ENCODE peak calls at places on chromosomes 6 and 20, in four cellular contexts. R, W, Y and X are unnamed samples.

GRCh38 chr20:24662286-24662685 is 192.9 kb downstream of the SYNDIG1 start:
- DNase-seq in R (no peak), W (no peak), Y (no peak), X (no peak)

GRCh38 chr20:1005452-1006027 is 3.4 kb upstream of the RSPO4 start:
- DNase-seq in R (peak), W (peak), Y (peak), X (peak)

GRCh38 chr6:21610376-21610775 is 16.8 kb downstream of the SOX4 start:
- DNase-seq in R (no peak), W (no peak), Y (no peak), X (no peak)

GRCh38 chr6:119484598-119484997 is 135.0 kb upstream of the MAN1A1 start:
- DNase-seq in R (no peak), W (peak), Y (no peak), X (peak)

GRCh38 chr6:36765943-36766648 is 68.5 kb downstream of the RAB44 start:
- DNase-seq in R (peak), W (peak), Y (peak), X (peak)

GRCh38 chr6:165599121-165599520 is 63.9 kb downstream of the PDE10A start:
- DNase-seq in R (no peak), W (no peak), Y (no peak), X (peak)

GRCh38 chr6:24858154-24858801 is 59.6 kb upstream of the ARMH2 start:
- DNase-seq in R (no peak), W (no peak), Y (no peak), X (no peak)

GRCh38 chr20:4488407-4489339 is 233.0 kb upstream of the PRND start:
- DNase-seq in R (no peak), W (peak), Y (no peak), X (peak)

GRCh38 chr6:111173946-111174345 is 86.6 kb downstream of the SLC16A10 start:
- DNase-seq in R (no peak), W (no peak), Y (no peak), X (no peak)

GRCh38 chr20:36550797-36551299 is 9.5 kb downstream of the MYL9 start:
- DNase-seq in R (no peak), W (peak), Y (no peak), X (no peak)

GRCh38 chr6:14758421-14759043 is 487.3 kb upstream of the JARID2 start:
- DNase-seq in R (no peak), W (peak), Y (no peak), X (peak)

GRCh38 chr6:72913797-72914196 is 291.9 kb downstream of the KCNQ5 start:
- DNase-seq in R (no peak), W (no peak), Y (no peak), X (peak)

GRCh38 chr6:118705799-118706481 is 54.5 kb upstream of the CEP85L start:
- DNase-seq in R (peak), W (peak), Y (no peak), X (peak)

GRCh38 chr6:109117346-109118035 is 22.2 kb downstream of the CEP57L1 start:
- DNase-seq in R (no peak), W (no peak), Y (no peak), X (no peak)

GRCh38 chr20:50824137-50824536 is 29.3 kb downstream of the BCAS4 start:
- DNase-seq in R (no peak), W (peak), Y (no peak), X (no peak)

GRCh38 chr20:35607003-35607735 is 8.5 kb upstream of the SPAG4 start:
- DNase-seq in R (no peak), W (no peak), Y (no peak), X (peak)

GRCh38 chr6:70108230-70108629 is 194.7 kb downstream of the COL9A1 start:
- DNase-seq in R (no peak), W (peak), Y (no peak), X (peak)

GRCh38 chr20:5008743-5009142 is 7.4 kb upstream of the SLC23A2 start:
- DNase-seq in R (no peak), W (peak), Y (no peak), X (peak)

GRCh38 chr6:128519132-128519930 is 1.1 kb downstream of the PTPRK start:
- DNase-seq in R (peak), W (peak), Y (peak), X (peak)

GRCh38 chr6:44156494-44157151 is 2.0 kb upstream of the CAPN11 start:
- DNase-seq in R (peak), W (no peak), Y (no peak), X (peak)

GRCh38 chr6:118581489-118581959 is 33.4 kb downstream of the PLN start:
- DNase-seq in R (no peak), W (peak), Y (no peak), X (peak)

GRCh38 chr6:20092071-20092566 is 120.2 kb downstream of the MBOAT1 start:
- DNase-seq in R (no peak), W (peak), Y (no peak), X (peak)

GRCh38 chr6:38570750-38571149 is 69.0 kb downstream of the BTBD9 start:
- DNase-seq in R (no peak), W (peak), Y (no peak), X (no peak)

GRCh38 chr6:88166493-88166900 is 350 bp upstream of the CNR1 start:
- DNase-seq in R (no peak), W (no peak), Y (no peak), X (no peak)

GRCh38 chr6:33290459-33290858 is 1.1 kb downstream of the PFDN6 start:
- DNase-seq in R (no peak), W (no peak), Y (no peak), X (no peak)

GRCh38 chr6:110654096-110654820 is 161.0 kb downstream of the CDK19 start:
- DNase-seq in R (no peak), W (peak), Y (no peak), X (no peak)

DNA sequence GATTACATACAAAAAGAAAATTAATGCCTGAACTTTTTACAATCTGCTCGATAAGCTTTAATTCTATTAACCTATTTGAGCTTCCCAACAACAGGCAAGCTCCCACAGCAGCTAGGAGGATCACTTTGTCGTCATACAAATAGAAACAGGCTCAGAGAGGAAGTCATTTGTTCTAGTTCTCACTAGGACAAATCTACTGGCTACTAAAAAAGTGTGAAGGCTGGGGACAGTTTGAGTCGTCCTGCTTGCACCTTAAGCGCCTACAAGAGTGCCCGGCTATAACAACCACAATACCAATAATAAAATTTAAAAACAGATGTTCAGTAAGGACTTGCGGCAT is 562 bp upstream of the CNPY3 start:
- DNase-seq in R (no peak), W (no peak), Y (no peak), X (no peak)
- H4K8ac ChIP-seq in R (no peak), W (peak), Y (no peak), X (peak)

DNA sequence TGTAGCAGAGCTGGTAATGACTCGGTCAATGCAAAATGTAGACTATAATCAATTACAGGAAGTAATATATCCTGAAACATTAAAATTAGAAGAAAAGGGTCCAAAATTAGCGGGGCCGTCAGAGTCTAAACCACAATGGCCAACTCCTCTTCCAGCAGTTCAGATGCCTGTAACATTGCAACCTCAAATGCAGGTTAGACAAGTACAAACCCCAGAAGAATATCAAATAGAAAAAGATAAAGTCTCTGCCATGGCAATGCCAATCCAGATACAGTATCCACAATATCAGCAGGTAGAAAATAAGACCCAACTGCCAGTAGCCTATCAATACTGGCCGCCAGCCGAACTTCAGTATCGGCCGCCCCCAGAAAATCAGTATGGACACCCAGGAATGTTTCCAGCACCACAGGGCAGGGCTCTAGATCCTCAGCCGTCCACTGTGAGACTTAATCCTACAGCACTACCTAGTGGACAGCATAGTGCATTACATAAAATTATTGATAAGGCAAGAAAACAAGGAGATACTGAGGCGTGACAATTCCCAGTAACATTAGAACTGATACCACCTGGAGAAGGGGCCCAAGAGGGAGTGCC is 158.4 kb downstream of the GPX5 start:
- DNase-seq in R (peak), W (peak), Y (no peak), X (no peak)
- H4K8ac ChIP-seq in R (no peak), W (no peak), Y (no peak), X (no peak)

GRCh38 chr6:106119991-106120390 is 33.9 kb downstream of the PRDM1 start:
- DNase-seq in R (no peak), W (no peak), Y (no peak), X (no peak)

GRCh38 chr6:106124437-106125423 is 38.6 kb downstream of the PRDM1 start:
- DNase-seq in R (no peak), W (no peak), Y (no peak), X (no peak)

GRCh38 chr6:106124015-106124414 is 37.9 kb downstream of the PRDM1 start:
- DNase-seq in R (no peak), W (no peak), Y (no peak), X (no peak)

GRCh38 chr6:106122306-106122940 is 36.3 kb downstream of the PRDM1 start:
- DNase-seq in R (no peak), W (no peak), Y (no peak), X (peak)

DNA sequence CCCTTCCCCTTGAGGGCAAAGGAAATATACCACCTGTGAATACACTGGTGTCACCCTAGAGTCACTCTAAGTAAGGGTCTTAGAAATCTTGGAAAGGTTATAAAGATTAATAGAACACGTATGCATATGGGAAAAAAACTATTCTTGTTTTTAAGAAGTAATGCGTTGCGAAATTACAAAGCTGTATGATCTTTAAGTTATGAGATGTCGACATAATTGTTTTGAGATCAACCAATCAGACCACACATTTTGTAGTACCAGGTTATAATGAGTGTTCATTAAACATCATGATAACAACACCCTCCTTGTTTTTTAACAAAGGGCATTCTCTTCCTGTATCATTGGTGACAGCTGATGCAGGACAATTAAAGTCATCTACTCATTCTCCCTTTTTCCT is 36.8 kb downstream of the PRDM1 start:
- DNase-seq in R (no peak), W (no peak), Y (no peak), X (no peak)
- H4K8ac ChIP-seq in R (no peak), W (no peak), Y (no peak), X (no peak)

GRCh38 chr20:57671072-57671391 is 38.8 kb downstream of the PMEPA1 start:
- DNase-seq in R (no peak), W (no peak), Y (no peak), X (no peak)

GRCh38 chr20:57667924-57668782 is 41.7 kb downstream of the PMEPA1 start:
- DNase-seq in R (no peak), W (no peak), Y (no peak), X (peak)

GRCh38 chr20:57671662-57672061 is 38.2 kb downstream of the PMEPA1 start:
- DNase-seq in R (no peak), W (no peak), Y (no peak), X (no peak)

GRCh38 chr20:57670288-57671071 is 39.3 kb downstream of the PMEPA1 start:
- DNase-seq in R (no peak), W (no peak), Y (no peak), X (no peak)

DNA sequence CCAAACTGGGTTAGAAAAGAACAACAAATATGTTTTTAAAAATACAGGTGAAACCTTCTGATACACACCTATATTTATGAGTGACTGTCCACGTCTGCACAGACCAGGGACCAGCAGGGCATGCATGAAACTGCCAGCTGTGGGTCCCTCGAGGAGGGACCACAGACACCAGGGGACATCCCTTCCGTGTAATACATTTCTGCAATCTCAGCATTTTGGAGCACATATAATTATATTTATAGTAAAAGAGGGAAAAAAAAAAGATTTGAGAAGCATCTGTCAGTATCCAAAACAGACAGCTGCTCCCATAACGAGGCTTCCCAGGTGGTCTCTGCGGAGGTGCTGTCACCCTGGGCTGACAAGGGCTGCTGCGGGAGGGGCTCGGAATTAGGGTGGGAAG is 40.2 kb downstream of the PMEPA1 start:
- DNase-seq in R (no peak), W (no peak), Y (no peak), X (no peak)
- H4K8ac ChIP-seq in R (no peak), W (no peak), Y (no peak), X (no peak)

GRCh38 chr6:28254340-28254618 is 2.2 kb upstream of the ZKSCAN4 start:
- DNase-seq in R (no peak), W (no peak), Y (no peak), X (no peak)

GRCh38 chr6:28250747-28251146 is 1.3 kb downstream of the ZKSCAN4 start:
- DNase-seq in R (no peak), W (no peak), Y (no peak), X (no peak)

GRCh38 chr6:28251648-28252506 is at the start of gene ZKSCAN4:
- DNase-seq in R (peak), W (peak), Y (peak), X (peak)

GRCh38 chr6:28248916-28249315 is 3.2 kb downstream of the ZKSCAN4 start:
- DNase-seq in R (no peak), W (no peak), Y (no peak), X (no peak)

GRCh38 chr6:28252507-28252975 is 472 bp upstream of the ZKSCAN4 start:
- DNase-seq in R (no peak), W (no peak), Y (no peak), X (no peak)
- H4K8ac ChIP-seq in R (no peak), W (peak), Y (peak), X (peak)

GRCh38 chr6:3841711-3842565 is 7.2 kb upstream of the FAM50B start:
- DNase-seq in R (no peak), W (peak), Y (no peak), X (peak)
- H4K8ac ChIP-seq in R (no peak), W (peak), Y (no peak), X (no peak)

DNA sequence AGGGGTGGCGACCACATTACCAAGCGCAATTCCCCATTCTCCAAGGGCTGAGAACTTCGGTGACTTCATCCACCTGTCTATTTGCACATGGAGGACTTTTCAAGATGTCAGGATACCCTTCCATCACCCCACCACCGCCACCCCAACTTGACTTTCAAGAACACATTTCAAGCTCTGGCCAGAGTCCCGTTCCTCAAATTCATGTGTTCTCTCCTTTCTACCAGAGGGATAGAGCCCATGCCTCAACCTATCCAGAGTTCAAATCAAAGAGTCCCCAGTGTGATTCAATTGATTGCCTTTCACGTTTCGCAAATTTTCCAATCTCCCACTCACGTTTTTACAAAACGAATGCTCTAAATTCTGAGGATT is 4.4 kb downstream of the TCF21 start:
- DNase-seq in R (no peak), W (no peak), Y (no peak), X (no peak)
- H4K8ac ChIP-seq in R (no peak), W (peak), Y (peak), X (no peak)

GRCh38 chr20:33882018-33882417 is 70.9 kb downstream of the CHMP4B start:
- DNase-seq in R (no peak), W (no peak), Y (no peak), X (no peak)
- H4K8ac ChIP-seq in R (no peak), W (no peak), Y (peak), X (no peak)